ENCODE peak calls at places on chromosomes 12 and 14, in five cellular contexts. J is AG09309, X is Caki2, P is testis, M is neural progenitor cell. B is an unnamed sample.

GRCh38 chr12:62848418-62848817 is 86.5 kb downstream of the PPM1H start:
- DNase-seq in X (peak; percentile 93), M (no peak), P (no peak), J (peak; percentile 18), B (no peak)

GRCh38 chr14:57979376-57980048 is 113.6 kb upstream of the SLC35F4 start:
- DNase-seq in P (no peak), J (no peak), M (no peak), X (no peak), B (no peak)

GRCh38 chr12:124000111-124000510 is 27.1 kb downstream of the ZNF664 start:
- DNase-seq in M (no peak), X (no peak), J (no peak), P (no peak), B (no peak)

GRCh38 chr12:62210422-62210821 is 49.8 kb upstream of the USP15 start:
- DNase-seq in M (peak; percentile 45), X (peak; percentile 21), J (peak; percentile 10), P (peak; percentile 65), B (peak; percentile 61)

GRCh38 chr12:63919758-63920157 is 75.3 kb downstream of the SRGAP1 start:
- DNase-seq in J (no peak), M (no peak), X (no peak), P (no peak), B (no peak)

GRCh38 chr12:131034631-131035267 is 81.0 kb downstream of the ADGRD1 start:
- DNase-seq in X (no peak), P (no peak), M (no peak), J (no peak), B (no peak)

GRCh38 chr14:60647081-60647836 is 2.0 kb downstream of the SIX1 start:
- DNase-seq in M (peak; percentile 80), X (no peak), P (no peak), J (no peak), B (no peak)

GRCh38 chr12:51923506-51924365 is 16.4 kb downstream of the ACVRL1 start:
- DNase-seq in J (no peak), P (peak; percentile 53), M (peak; percentile 72), X (no peak), B (peak; percentile 36)

GRCh38 chr12:56046027-56046780 is 4.5 kb downstream of the RPS26 start:
- DNase-seq in X (no peak), J (no peak), M (no peak), P (no peak), B (no peak)

GRCh38 chr12:90905691-90906370 is 49.1 kb downstream of the CCER1 start:
- DNase-seq in M (no peak), X (peak; percentile 14), J (no peak), P (no peak), B (no peak)

GRCh38 chr12:116802018-116802417 is 63.9 kb downstream of the RNFT2 start:
- DNase-seq in M (no peak), P (no peak), J (no peak), X (no peak), B (no peak)

GRCh38 chr14:55715889-55716288 is 135.9 kb downstream of the KTN1 start:
- DNase-seq in X (no peak), J (peak; percentile 73), M (no peak), P (no peak), B (no peak)

GRCh38 chr12:89162704-89163261 is 189.5 kb downstream of the DUSP6 start:
- DNase-seq in J (peak; percentile 99), M (no peak), P (peak; percentile 30), X (peak; percentile 45), B (peak; percentile 74)

GRCh38 chr14:83991666-83992065 is 1538.3 kb upstream of the FLRT2 start:
- DNase-seq in P (no peak), M (no peak), J (no peak), X (no peak), B (no peak)

GRCh38 chr12:46958599-46959290 is 120.7 kb upstream of the PCED1B start:
- DNase-seq in J (no peak), P (no peak), M (no peak), X (peak; percentile 5), B (no peak)

GRCh38 chr14:94123296-94123695 is 6.1 kb downstream of the IFI27L2 start:
- DNase-seq in X (no peak), M (no peak), J (no peak), P (no peak), B (no peak)

GRCh38 chr14:32202468-32202865 is 602 bp downstream of the RNU6-8 start:
- DNase-seq in M (peak; percentile 57), J (no peak), X (no peak), P (peak; percentile 18), B (no peak)

GRCh38 chr12:104671407-104672095 is 214.8 kb downstream of the CHST11 start:
- DNase-seq in J (peak; percentile 89), P (peak; percentile 88), X (peak; percentile 96), M (no peak), B (peak; percentile 70)

GRCh38 chr14:64729386-64730060 is 25.3 kb downstream of the PLEKHG3 start:
- DNase-seq in J (no peak), M (no peak), X (no peak), P (no peak), B (no peak)

GRCh38 chr14:72788972-72789728 is 104.8 kb downstream of the DPF3 start:
- DNase-seq in J (no peak), P (no peak), M (no peak), X (no peak), B (no peak)

GRCh38 chr12:128791395-128792322 is 32.1 kb downstream of the SLC15A4 start:
- DNase-seq in P (no peak), X (peak; percentile 21), M (no peak), J (no peak), B (no peak)

GRCh38 chr12:117091758-117092510 is 7.3 kb downstream of the TESC start:
- DNase-seq in J (no peak), P (no peak), M (no peak), X (no peak), B (no peak)

GRCh38 chr12:57388425-57388824 is 42.4 kb downstream of the R3HDM2 start:
- DNase-seq in J (no peak), P (no peak), M (no peak), X (no peak), B (no peak)

GRCh38 chr12:98188649-98189048 is 326.7 kb upstream of the TMPO start:
- DNase-seq in J (no peak), M (no peak), P (no peak), X (no peak), B (no peak)

GRCh38 chr14:99628832-99629618 is 15.9 kb upstream of the HHIPL1 start:
- DNase-seq in X (peak; percentile 58), M (peak; percentile 88), P (peak; percentile 83), J (no peak), B (peak; percentile 82)

GRCh38 chr12:6953417-6954315 is 2.5 kb downstream of the PTPN6 start:
- DNase-seq in X (no peak), P (no peak), J (no peak), M (no peak), B (peak; percentile 71)

GRCh38 chr14:54105898-54106297 is 149.3 kb upstream of the BMP4 start:
- DNase-seq in X (no peak), M (no peak), P (no peak), J (no peak), B (no peak)

GRCh38 chr14:45810152-45810872 is 557.3 kb upstream of the MIS18BP1 start:
- DNase-seq in J (no peak), X (no peak), P (no peak), M (peak; percentile 31), B (no peak)

GRCh38 chr12:62744551-62744950 is 190.4 kb downstream of the PPM1H start:
- DNase-seq in M (no peak), P (no peak), X (no peak), J (no peak), B (no peak)

GRCh38 chr12:76720068-76720467 is 43.8 kb upstream of the ZDHHC17 start:
- DNase-seq in P (no peak), M (no peak), X (peak; percentile 37), J (no peak), B (no peak)

GRCh38 chr14:80567905-80568512 is 356.7 kb upstream of the DIO2 start:
- DNase-seq in J (no peak), M (no peak), X (peak; percentile 34), P (no peak), B (no peak)

GRCh38 chr14:75158843-75159614 is 17.4 kb downstream of the TMED10 start:
- DNase-seq in J (no peak), P (no peak), M (no peak), X (no peak), B (no peak)

GRCh38 chr12:21774358-21775129 is at the start of gene KCNJ8:
- DNase-seq in M (peak; percentile 81), X (peak; percentile 11), P (peak; percentile 35), J (no peak), B (peak; percentile 66)

GRCh38 chr14:32559048-32559447 is 229.9 kb downstream of the AKAP6 start:
- DNase-seq in M (no peak), J (no peak), P (no peak), X (no peak), B (no peak)

GRCh38 chr12:64883264-64884163 is 59.1 kb downstream of the TBC1D30 start:
- DNase-seq in X (no peak), P (no peak), M (peak; percentile 35), J (no peak), B (no peak)

GRCh38 chr12:18677189-18677588 is 60.6 kb downstream of the PLCZ1 start:
- DNase-seq in J (no peak), X (no peak), P (no peak), M (no peak), B (no peak)

GRCh38 chr14:90587918-90588317 is 191.1 kb downstream of the CALM1 start:
- DNase-seq in M (no peak), X (no peak), J (no peak), P (no peak), B (no peak)

GRCh38 chr12:34404377-34405285 is 382.3 kb downstream of the ALG10 start:
- DNase-seq in M (no peak), J (no peak), P (peak; percentile 1), X (no peak), B (peak; percentile 0)

GRCh38 chr12:95218164-95218851 is 701 bp downstream of the VEZT start:
- DNase-seq in X (no peak), M (no peak), P (peak; percentile 84), J (no peak), B (no peak)